ENCODE peak calls at places on chromosomes 11 and 22, in eight cellular contexts. P is HCT116, U is K562, C is GM23338, L is A549, N is Panc1, M is SK-N-SH, A is HepG2. D is an unnamed sample.

GRCh38 chr11:57315491-57315890 is 9.3 kb downstream of the TNKS1BP1 start:
- DNase-seq in N (no peak), U (peak), M (no peak), P (no peak), C (peak), L (no peak), A (no peak), D (no peak)

GRCh38 chr11:68677432-68677831 is 6.9 kb upstream of the GAL start:
- DNase-seq in N (peak), P (peak), L (peak), C (peak), M (peak), U (peak), A (peak), D (no peak)

GRCh38 chr11:64340671-64341335 is 799 bp downstream of the CCDC88B start:
- DNase-seq in A (no peak), N (no peak), M (peak), C (peak), L (no peak), P (no peak), U (peak), D (peak)

GRCh38 chr11:2509481-2510001 is 64.7 kb downstream of the KCNQ1 start:
- DNase-seq in N (no peak), L (no peak), M (peak), U (no peak), C (no peak), A (no peak), P (no peak), D (no peak)

GRCh38 chr11:86954288-86955110 is 696 bp downstream of the FZD4 start:
- DNase-seq in A (no peak), C (peak), N (no peak), U (peak), M (peak), P (no peak), L (peak), D (no peak)

GRCh38 chr22:27752771-27753170 is 48.8 kb downstream of the MN1 start:
- DNase-seq in M (no peak), A (no peak), U (no peak), P (no peak), C (no peak), L (peak), N (no peak), D (no peak)

GRCh38 chr22:50548046-50548912 is 2.6 kb downstream of the KLHDC7B start:
- DNase-seq in P (no peak), U (no peak), M (peak), A (no peak), C (no peak), N (no peak), L (no peak), D (no peak)

GRCh38 chr11:82046778-82047177 is 686.9 kb downstream of the FAM181B start:
- DNase-seq in A (no peak), L (no peak), P (no peak), U (no peak), M (no peak), N (no peak), C (no peak), D (no peak)

GRCh38 chr11:89477175-89477574 is 14.0 kb downstream of the NOX4 start:
- DNase-seq in C (peak), M (no peak), P (peak), U (no peak), N (no peak), L (peak), A (peak), D (no peak)

GRCh38 chr22:43862074-43862881 is at the start of gene SULT4A1:
- DNase-seq in U (peak), C (peak), L (no peak), N (peak), A (no peak), M (peak), P (peak), D (no peak)

GRCh38 chr11:127226959-127227358 is 226.4 kb upstream of the KIRREL3 start:
- DNase-seq in L (no peak), A (no peak), N (no peak), M (no peak), P (no peak), C (no peak), U (no peak), D (no peak)

GRCh38 chr11:10941429-10941828 is 83.6 kb upstream of the ZBED5 start:
- DNase-seq in U (no peak), L (no peak), M (no peak), A (no peak), N (no peak), C (no peak), P (no peak), D (no peak)

GRCh38 chr22:31948002-31948401 is 3.7 kb downstream of the YWHAH start:
- DNase-seq in A (no peak), N (no peak), L (no peak), P (no peak), C (no peak), U (no peak), M (no peak), D (no peak)

GRCh38 chr11:7319501-7319900 is 67.8 kb downstream of the SYT9 start:
- DNase-seq in N (no peak), M (no peak), U (no peak), P (no peak), L (no peak), A (no peak), C (no peak), D (no peak)

GRCh38 chr22:41847300-41847699 is 14.4 kb downstream of the SREBF2 start:
- DNase-seq in N (no peak), M (no peak), A (no peak), U (no peak), L (no peak), C (no peak), P (no peak), D (no peak)

GRCh38 chr22:42432818-42433217 is 615 bp upstream of the NFAM1 start:
- DNase-seq in P (no peak), M (no peak), C (no peak), L (no peak), U (no peak), A (no peak), N (no peak), D (no peak)

GRCh38 chr11:3617990-3618389 is 23.8 kb downstream of the ART5 start:
- DNase-seq in M (no peak), L (no peak), U (no peak), C (no peak), N (no peak), A (no peak), P (no peak), D (no peak)

GRCh38 chr11:79039122-79039521 is 401.7 kb downstream of the TENM4 start:
- DNase-seq in L (no peak), P (no peak), C (no peak), A (no peak), N (no peak), M (no peak), U (no peak), D (no peak)

GRCh38 chr11:11898648-11899047 is 56.9 kb downstream of the USP47 start:
- DNase-seq in P (no peak), M (no peak), A (no peak), N (no peak), U (no peak), C (no peak), L (no peak), D (no peak)

GRCh38 chr11:1091332-1092083 is 16.8 kb downstream of the MUC2 start:
- DNase-seq in U (no peak), L (no peak), A (no peak), M (no peak), P (no peak), C (no peak), N (no peak), D (no peak)

GRCh38 chr11:24521586-24521985 is 24.7 kb downstream of the LUZP2 start:
- DNase-seq in A (no peak), L (no peak), U (no peak), C (no peak), M (no peak), P (no peak), N (no peak), D (no peak)

GRCh38 chr11:81449588-81450155 is 1284.0 kb downstream of the FAM181B start:
- DNase-seq in A (no peak), C (no peak), P (no peak), U (no peak), L (no peak), N (no peak), M (no peak), D (no peak)

GRCh38 chr11:64339754-64340408 is at the start of gene CCDC88B:
- DNase-seq in C (no peak), M (no peak), N (no peak), L (no peak), A (no peak), P (no peak), U (no peak), D (peak)

GRCh38 chr22:36856121-36856791 is 4.5 kb upstream of the NCF4 start:
- DNase-seq in N (peak), M (peak), L (peak), P (peak), A (peak), C (peak), U (peak), D (no peak)

GRCh38 chr22:22769434-22770279 is 118.0 kb upstream of the IGLL5 start:
- DNase-seq in M (no peak), N (no peak), A (no peak), U (no peak), P (no peak), L (no peak), C (no peak), D (no peak)

GRCh38 chr11:127000291-127000968 is at the start of gene KIRREL3:
- DNase-seq in C (peak), L (peak), U (no peak), P (no peak), N (no peak), M (peak), A (no peak), D (no peak)

GRCh38 chr11:57321996-57322880 is 2.5 kb downstream of the TNKS1BP1 start:
- DNase-seq in A (peak), C (peak), N (no peak), U (peak), P (peak), M (peak), L (peak), D (no peak)

GRCh38 chr11:113577356-113578163 is 102.4 kb upstream of the DRD2 start:
- DNase-seq in L (no peak), A (no peak), C (peak), N (no peak), M (peak), U (no peak), P (no peak), D (no peak)

GRCh38 chr11:132064987-132065620 is 694.7 kb downstream of the NTM start:
- DNase-seq in L (peak), N (no peak), M (no peak), C (no peak), P (no peak), A (no peak), U (no peak), D (peak)

GRCh38 chr11:119751281-119752060 is 22.5 kb upstream of the NECTIN1 start:
- DNase-seq in P (no peak), M (no peak), U (no peak), N (no peak), A (no peak), C (no peak), L (no peak), D (peak)

GRCh38 chr11:66727282-66727882 is 1.6 kb downstream of the SPTBN2 start:
- DNase-seq in A (no peak), M (peak), N (no peak), L (peak), U (peak), P (no peak), C (peak), D (peak)

GRCh38 chr11:133928628-133929059 is 28.1 kb downstream of the IGSF9B start:
- DNase-seq in A (no peak), L (no peak), M (peak), C (peak), N (no peak), U (no peak), P (no peak), D (peak)

GRCh38 chr11:65559951-65560537 is 1.9 kb upstream of the LTBP3 start:
- DNase-seq in U (peak), A (peak), C (no peak), M (no peak), L (peak), P (peak), N (no peak), D (no peak)

GRCh38 chr11:40879911-40880310 is 579.5 kb downstream of the LRRC4C start:
- DNase-seq in A (no peak), M (no peak), P (no peak), L (no peak), N (no peak), U (no peak), C (no peak), D (no peak)

GRCh38 chr22:49887716-49888115 is 30.5 kb downstream of the ALG12 start:
- DNase-seq in M (no peak), U (no peak), C (no peak), A (no peak), N (no peak), P (no peak), L (no peak), D (no peak)

GRCh38 chr11:106644824-106645223 is 373.5 kb downstream of the GUCY1A2 start:
- DNase-seq in A (no peak), P (no peak), C (no peak), M (no peak), N (no peak), U (no peak), L (no peak), D (no peak)

GRCh38 chr22:42946551-42947198 is 68.3 kb downstream of the PACSIN2 start:
- DNase-seq in P (no peak), M (no peak), U (no peak), L (no peak), N (no peak), C (no peak), A (no peak), D (peak)

GRCh38 chr11:97740783-97741151 is 1280.0 kb upstream of the CNTN5 start:
- DNase-seq in L (no peak), P (no peak), M (peak), C (no peak), U (no peak), A (no peak), N (no peak), D (no peak)
- TF ChIP-seq CTCF in L (no peak), P (no peak), M (no peak), C (no peak), U (no peak), A (no peak), N (no peak), D (no peak)

GRCh38 chr11:15673408-15673811 is 558.7 kb downstream of the INSC start:
- DNase-seq in U (no peak), A (no peak), C (no peak), N (no peak), P (no peak), M (no peak), L (no peak), D (no peak)

GRCh38 chr11:15668718-15669117 is 554.0 kb downstream of the INSC start:
- DNase-seq in M (no peak), C (no peak), P (no peak), A (no peak), L (no peak), N (no peak), U (no peak), D (no peak)

GRCh38 chr11:15672822-15673221 is 558.1 kb downstream of the INSC start:
- DNase-seq in N (no peak), C (no peak), M (no peak), L (no peak), A (no peak), P (no peak), U (no peak), D (no peak)

GRCh38 chr11:15670520-15671070 is 555.9 kb downstream of the INSC start:
- DNase-seq in M (no peak), L (no peak), P (no peak), C (no peak), A (no peak), N (no peak), U (no peak), D (no peak)

DNA sequence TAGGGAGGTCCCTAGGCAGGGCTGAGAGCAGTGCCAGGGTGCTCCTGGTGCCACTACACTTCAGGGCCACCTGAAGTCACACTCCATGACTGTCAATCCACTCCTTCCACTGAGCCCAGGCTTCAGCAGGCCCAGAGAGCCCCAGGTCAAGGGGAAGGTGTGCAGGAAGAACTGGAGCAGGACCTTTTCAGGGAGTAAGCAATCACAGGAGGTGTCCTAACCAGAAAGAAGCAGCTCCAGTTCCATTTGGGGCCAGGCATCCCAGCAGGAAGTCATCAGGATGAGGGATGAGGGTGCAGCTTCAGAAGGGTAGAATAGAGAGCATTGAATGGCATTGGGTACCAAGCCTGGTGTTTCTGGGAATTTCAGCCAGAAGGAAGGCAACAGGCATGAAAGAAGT is 556.5 kb downstream of the INSC start:
- DNase-seq in U (no peak), A (no peak), C (no peak), M (no peak), N (no peak), L (no peak), P (no peak), D (no peak)
- TF ChIP-seq REST in U (no peak), A (no peak), C (no peak), M (no peak), N (no peak), L (no peak), P (no peak), D (no peak)

DNA sequence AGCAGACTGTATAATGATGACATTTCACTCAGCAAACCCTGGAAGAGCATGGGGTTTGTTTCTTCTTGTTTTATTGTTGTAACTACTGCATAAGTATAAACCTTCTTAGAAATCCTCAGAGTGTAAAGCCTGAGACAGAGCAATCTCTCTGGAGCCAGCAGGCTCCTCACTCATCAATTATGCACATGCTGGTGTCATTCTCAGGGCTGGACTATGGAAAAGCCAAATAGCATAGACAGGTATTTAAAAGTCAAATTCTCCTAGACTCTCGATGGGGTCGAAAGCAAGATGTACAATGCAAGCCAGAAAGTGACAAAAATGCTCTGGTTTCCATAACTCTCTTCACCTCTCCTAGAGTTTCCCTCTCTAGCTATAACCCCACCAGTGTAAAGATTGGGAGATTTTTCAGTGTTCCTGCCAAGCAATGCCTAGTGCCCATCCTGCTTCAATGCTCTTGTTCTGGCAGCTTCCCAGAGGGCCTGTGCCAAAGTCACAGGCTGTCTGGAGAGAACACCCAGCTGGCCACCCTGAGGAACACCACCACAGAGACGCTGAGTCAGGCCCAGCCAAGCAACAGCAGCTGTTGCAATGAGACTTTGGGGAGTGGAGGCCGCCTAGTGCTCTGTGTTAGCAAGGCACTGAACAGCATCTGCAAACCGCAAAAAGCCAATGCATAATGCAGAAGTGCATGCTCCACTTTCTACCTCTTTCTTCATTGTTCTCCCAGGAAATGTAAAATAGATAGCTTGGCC is 167.9 kb downstream of the NXPE2 start:
- DNase-seq in P (no peak), A (no peak), L (peak), C (no peak), U (peak), N (no peak), M (peak), D (no peak)
- TF ChIP-seq CTCF in P (no peak), A (no peak), L (no peak), C (no peak), U (no peak), N (no peak), M (no peak), D (no peak)

GRCh38 chr11:8766993-8767374 is 84.4 kb downstream of the RPL27A start:
- DNase-seq in C (no peak), N (no peak), P (no peak), U (no peak), L (no peak), A (no peak), M (no peak), D (no peak)
- TF ChIP-seq REST in C (no peak), N (no peak), P (no peak), U (no peak), L (no peak), A (no peak), M (no peak), D (no peak)

GRCh38 chr11:32487270-32487669 is 51.9 kb upstream of the WT1 start:
- DNase-seq in N (no peak), C (peak), A (no peak), P (peak), L (peak), M (peak), U (peak), D (no peak)
- TF ChIP-seq CTCF in N (peak), C (peak), A (no peak), P (peak), L (no peak), M (peak), U (peak), D (no peak)

DNA sequence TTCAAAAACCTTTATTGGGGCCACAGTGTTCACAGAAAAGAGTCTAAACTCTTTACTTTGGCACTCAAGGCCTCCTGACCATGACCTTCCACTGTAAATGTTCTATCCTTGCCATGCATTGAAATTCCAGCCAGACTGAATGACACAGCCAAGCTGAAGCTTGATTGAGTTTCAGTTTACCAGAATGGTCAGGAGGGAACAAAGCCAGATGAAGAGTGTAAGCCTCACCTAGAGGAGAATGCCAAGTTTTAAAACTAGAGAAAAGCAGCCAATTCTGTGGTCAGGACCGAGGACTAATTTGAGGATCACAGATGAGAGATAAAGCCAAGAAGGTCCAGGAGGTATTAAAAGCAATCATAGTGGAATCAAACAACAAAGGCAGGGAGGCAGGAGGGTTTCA is 215.3 kb downstream of the KCNA4 start:
- DNase-seq in A (no peak), U (no peak), M (no peak), N (no peak), C (no peak), P (no peak), L (no peak), D (no peak)
- TF ChIP-seq REST in A (no peak), U (no peak), M (no peak), N (no peak), C (no peak), P (no peak), L (no peak), D (no peak)

GRCh38 chr11:96198466-96198808 is 144.6 kb downstream of the MAML2 start:
- DNase-seq in A (no peak), U (no peak), N (no peak), M (no peak), P (no peak), L (no peak), C (no peak), D (no peak)
- TF ChIP-seq CTCF in A (no peak), U (no peak), N (no peak), M (no peak), P (no peak), L (no peak), C (no peak), D (no peak)

D was measured in HL-60.